ENCODE peak calls at places on chromosomes 16 and 17, in five cellular contexts. V is transverse colon; U is CD8-positive, alpha-beta T cell; H is CD4-positive, alpha-beta memory T cell; D is lower lobe of right lung. O is an unnamed sample.

GRCh38 chr16:73027655-73028220 is 20.2 kb downstream of the ZFHX3 start:
- DNase-seq in V (no peak), U (no peak), H (no peak), D (no peak), O (no peak)

GRCh38 chr17:71601894-71602504 is 518.8 kb upstream of the SOX9 start:
- DNase-seq in V (no peak), U (no peak), H (no peak), D (no peak), O (no peak)

GRCh38 chr17:66762276-66762675 is 72.6 kb upstream of the CACNG5 start:
- DNase-seq in V (no peak), U (no peak), H (no peak), D (no peak), O (no peak)

GRCh38 chr16:19883296-19883951 is 1.2 kb downstream of the GPRC5B start:
- DNase-seq in V (peak; percentile 10), U (no peak), H (no peak), D (no peak), O (no peak)

GRCh38 chr17:66542967-66543525 is 240.6 kb downstream of the PRKCA start:
- DNase-seq in V (no peak), U (no peak), H (no peak), D (no peak), O (no peak)

GRCh38 chr17:11204991-11205390 is 36.0 kb upstream of the SHISA6 start:
- DNase-seq in V (no peak), U (no peak), H (no peak), D (no peak), O (no peak)

GRCh38 chr17:17177186-17177585 is 28.9 kb downstream of the PLD6 start:
- DNase-seq in V (no peak), U (no peak), H (peak; percentile 63), D (no peak), O (no peak)

GRCh38 chr17:48825446-48826381 is 5.1 kb upstream of the CALCOCO2 start:
- DNase-seq in V (no peak), U (no peak), H (no peak), D (no peak), O (no peak)

GRCh38 chr17:45313419-45313771 is 3.4 kb downstream of the MAP3K14 start:
- DNase-seq in V (no peak), U (no peak), H (no peak), D (no peak), O (no peak)

GRCh38 chr17:8185580-8186445 is 4.2 kb downstream of the BORCS6 start:
- DNase-seq in V (peak; percentile 94), U (peak; percentile 92), H (peak; percentile 84), D (peak; percentile 88), O (peak; percentile 93)

GRCh38 chr16:51719376-51719775 is 568.3 kb upstream of the SALL1 start:
- DNase-seq in V (no peak), U (no peak), H (no peak), D (no peak), O (no peak)

GRCh38 chr17:27810902-27811557 is 10.7 kb upstream of the NOS2 start:
- DNase-seq in V (no peak), U (no peak), H (no peak), D (no peak), O (no peak)

GRCh38 chr16:70523621-70524405 is at the start of gene SF3B3:
- DNase-seq in V (peak; percentile 72), U (peak; percentile 74), H (peak; percentile 82), D (peak; percentile 77), O (peak; percentile 82)

GRCh38 chr17:1980665-1981250 is 44.4 kb downstream of the RTN4RL1 start:
- DNase-seq in V (no peak), U (no peak), H (no peak), D (no peak), O (no peak)

GRCh38 chr17:78125138-78125913 is 3.2 kb downstream of the TMC6 start:
- DNase-seq in V (no peak), U (peak; percentile 51), H (no peak), D (no peak), O (no peak)

DNA sequence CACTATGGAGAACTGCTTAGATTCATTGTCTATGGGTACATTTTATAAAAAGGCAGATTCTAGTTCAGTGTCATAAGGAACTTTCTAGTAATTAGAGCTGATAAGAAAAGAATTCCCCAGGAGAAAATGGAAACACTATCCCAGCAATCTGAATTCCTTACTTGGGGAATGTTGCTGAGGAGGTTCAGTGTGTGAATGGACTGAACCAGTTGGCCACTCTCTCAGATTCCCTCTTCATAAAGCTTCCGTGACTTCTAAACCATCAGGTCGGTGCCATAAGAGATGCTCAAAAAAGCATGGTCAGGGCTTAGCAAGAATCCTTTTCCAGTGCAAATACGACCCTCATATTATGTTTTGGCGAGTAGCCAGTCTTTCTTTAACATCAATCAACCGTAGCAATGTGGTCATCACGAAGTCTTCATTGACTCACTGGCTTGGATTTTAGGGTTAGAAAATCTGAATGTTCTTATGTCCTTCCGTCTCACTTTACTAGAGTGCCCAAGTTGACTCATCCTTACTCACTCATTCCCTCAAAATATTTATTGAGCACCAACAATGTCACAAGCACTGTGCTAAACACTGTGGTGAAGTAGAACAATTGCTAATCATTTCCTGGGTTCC is 102.7 kb upstream of the HLF start:
- DNase-seq in V (no peak), U (no peak), H (no peak), D (no peak), O (no peak)
- H3K27ac ChIP-seq in V (no peak overlapping the region), U (no peak overlapping the region), H (no peak overlapping the region), D (no peak overlapping the region), O (no peak overlapping the region)

GRCh38 chr16:30875881-30876791 is 17.7 kb downstream of the BCL7C start:
- DNase-seq in V (peak; percentile 27), U (peak; percentile 30), H (peak; percentile 65), D (no peak), O (no peak)

GRCh38 chr16:30874244-30874820 is 19.5 kb downstream of the BCL7C start:
- DNase-seq in V (peak; percentile 20), U (no peak), H (no peak), D (no peak), O (no peak)

GRCh38 chr16:30870904-30871303 is 23.0 kb downstream of the BCL7C start:
- DNase-seq in V (no peak), U (no peak), H (no peak), D (no peak), O (no peak)

GRCh38 chr16:30876867-30877266 is 17.0 kb downstream of the BCL7C start:
- DNase-seq in V (no peak), U (no peak), H (no peak), D (no peak), O (no peak)

DNA sequence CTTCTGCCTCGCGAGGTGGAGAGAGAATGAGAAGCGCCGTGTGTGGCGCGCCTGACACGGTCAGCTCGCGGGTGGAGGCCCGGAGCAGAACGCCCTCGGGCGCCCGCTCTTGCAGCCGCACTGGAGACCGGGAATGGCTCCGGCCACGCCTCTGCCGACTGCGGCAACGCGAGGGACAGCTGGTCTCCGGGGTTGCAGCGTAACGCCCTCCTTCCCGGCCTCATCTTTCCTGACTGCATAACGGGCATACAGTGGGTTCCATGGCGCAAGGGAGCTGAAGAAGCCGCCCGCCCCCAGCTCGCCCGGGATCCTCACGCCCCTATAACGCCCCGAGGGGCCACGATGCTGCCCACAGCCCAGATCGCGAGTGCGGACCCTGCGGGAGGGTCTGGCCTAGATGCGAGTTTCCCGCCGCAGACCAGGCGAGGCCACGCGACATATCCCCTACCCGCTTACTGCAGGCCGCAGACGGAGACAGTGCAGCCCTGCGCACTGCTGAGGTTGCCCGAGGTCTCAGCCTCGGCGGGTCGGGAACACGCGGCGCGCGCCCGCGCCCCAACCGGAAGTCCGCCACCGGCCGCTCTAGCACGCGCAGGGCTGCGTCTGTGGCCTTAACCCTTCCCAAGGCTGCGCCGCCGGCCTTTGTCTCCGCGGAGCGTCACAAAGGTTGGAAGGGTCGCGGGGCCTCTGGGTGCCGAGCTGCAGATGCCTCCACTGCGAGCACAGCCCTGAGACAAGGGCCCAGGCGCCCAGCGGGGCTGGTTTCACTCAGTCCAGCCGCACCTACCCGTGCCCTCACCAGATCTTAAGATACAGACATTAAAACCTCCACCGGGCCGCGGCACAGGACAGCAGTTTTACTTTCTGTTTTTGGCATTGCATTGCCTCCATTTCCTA is 18.8 kb downstream of the BCL7C start:
- DNase-seq in V (peak; percentile 93), U (peak; percentile 90), H (peak; percentile 85), D (peak; percentile 96), O (peak; percentile 97)
- H3K4me3 ChIP-seq in V (peak overlapping the region; percentile 76), U (peak overlapping the region; percentile 87), H (peak overlapping the region; percentile 94), D (peak overlapping the region; percentile 83), O (peak overlapping the region; percentile 93)

DNA sequence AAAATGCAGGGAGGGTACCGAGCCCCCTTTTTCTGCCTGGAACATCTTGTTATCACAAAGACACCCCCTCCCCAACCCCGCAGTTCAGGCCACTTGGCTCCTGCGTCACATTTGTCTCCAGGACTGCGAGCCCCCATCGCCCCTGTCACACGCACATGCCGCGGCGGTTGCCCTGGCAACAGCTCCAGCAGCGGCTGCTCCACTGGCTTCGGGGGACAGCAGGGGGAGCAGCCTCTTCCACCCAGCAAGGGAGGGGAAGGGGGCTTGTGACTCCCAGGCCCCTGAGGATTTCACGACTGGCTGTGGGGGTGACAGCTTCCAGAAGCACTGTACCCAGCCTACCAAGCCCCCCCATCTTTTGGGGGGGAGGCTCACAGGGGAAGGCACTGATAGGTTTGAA is 2.6 kb downstream of the BAIAP3 start:
- DNase-seq in V (no peak), U (no peak), H (peak; percentile 34), D (no peak), O (no peak)
- H3K27me3 ChIP-seq in V (peaks cover 58% of the 10 kb centered on the region), U (peaks cover 37% of the 10 kb centered on the region), H (peaks cover 17% of the 10 kb centered on the region), D (peaks cover 42% of the 10 kb centered on the region), O (peaks cover 55% of the 10 kb centered on the region)

DNA sequence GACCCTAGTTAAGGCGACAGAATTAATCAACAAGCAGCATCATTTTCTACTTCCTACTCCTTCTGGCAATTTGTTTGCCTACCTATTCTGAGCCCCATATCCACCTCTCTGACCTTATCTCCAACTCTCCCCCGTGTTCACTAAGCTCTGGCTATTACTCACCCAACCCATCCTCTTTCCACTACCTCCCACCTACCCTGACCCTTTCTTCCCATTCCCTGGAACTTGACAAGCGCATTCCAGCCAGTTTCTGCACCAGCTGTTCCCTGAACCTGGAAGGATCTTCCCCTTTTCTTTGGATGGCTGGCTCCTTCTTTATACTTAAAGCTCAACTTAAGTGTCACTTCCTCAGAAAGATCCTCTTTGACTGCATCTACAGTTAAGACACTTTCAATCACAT is 2.3 kb downstream of the DCUN1D3 start:
- DNase-seq in V (no peak), U (no peak), H (no peak), D (no peak), O (no peak)
- H3K27ac ChIP-seq in V (peak overlapping the region; percentile 94), U (no peak overlapping the region), H (no peak overlapping the region), D (peak overlapping the region; percentile 7), O (no peak overlapping the region)

O was measured in upper lobe of right lung.